ENCODE peak calls at places on chromosomes 12 and 14, in nine cellular contexts. I is aorta; U is OCI-LY7; Y is K562; E is mesendoderm; O is left ventricle myocardium inferior; B is pancreas; A is prostate gland; T is CD4-positive, alpha-beta memory T cell. J is an unnamed sample.

GRCh38 chr12:115259968-115260806 is 576.2 kb upstream of the TBX3 start:
- DNase-seq in I (no peak), U (no peak), Y (no peak), E (no peak), O (no peak), B (no peak), A (no peak), T (no peak), J (no peak)

GRCh38 chr12:22684526-22685118 is 59.7 kb downstream of the ETNK1 start:
- DNase-seq in I (no peak), U (peak), Y (peak), E (peak), O (no peak), B (no peak), A (no peak), T (peak), J (peak)

GRCh38 chr12:106897082-106897481 is 58.6 kb upstream of the TMEM263 start:
- DNase-seq in I (no peak), U (no peak), Y (no peak), E (no peak), O (no peak), B (no peak), A (no peak), T (no peak), J (no peak)

GRCh38 chr12:15728118-15728598 is 61.0 kb downstream of the EPS8 start:
- DNase-seq in I (no peak), U (no peak), Y (no peak), E (no peak), O (no peak), B (no peak), A (no peak), T (no peak), J (no peak)

GRCh38 chr12:88801227-88802225 is 221.3 kb upstream of the KITLG start:
- DNase-seq in I (no peak), U (no peak), Y (no peak), E (no peak), O (no peak), B (no peak), A (no peak), T (no peak), J (no peak)

GRCh38 chr12:49983892-49984291 is 11.1 kb downstream of the AQP6 start:
- DNase-seq in I (no peak), U (no peak), Y (no peak), E (peak), O (no peak), B (no peak), A (no peak), T (no peak), J (no peak)

GRCh38 chr12:122063691-122064033 is 14.9 kb upstream of the MLXIP start:
- DNase-seq in I (no peak), U (no peak), Y (no peak), E (no peak), O (no peak), B (peak), A (no peak), T (no peak), J (no peak)

GRCh38 chr14:49971156-49972141 is 78.6 kb downstream of the ARF6 start:
- DNase-seq in I (no peak), U (peak), Y (no peak), E (no peak), O (no peak), B (no peak), A (no peak), T (peak), J (peak)

GRCh38 chr14:70649803-70650202 is 8.1 kb downstream of the TTC9 start:
- DNase-seq in I (no peak), U (no peak), Y (no peak), E (no peak), O (no peak), B (no peak), A (no peak), T (no peak), J (no peak)

GRCh38 chr12:47775100-47775911 is 2.3 kb downstream of the SLC48A1 start:
- DNase-seq in I (no peak), U (no peak), Y (peak), E (no peak), O (no peak), B (no peak), A (no peak), T (no peak), J (no peak)

GRCh38 chr14:54568821-54569591 is 2.1 kb downstream of the SAMD4A start:
- DNase-seq in I (peak), U (no peak), Y (no peak), E (no peak), O (peak), B (no peak), A (no peak), T (no peak), J (no peak)

GRCh38 chr14:57871487-57872080 is 5.7 kb upstream of the SLC35F4 start:
- DNase-seq in I (no peak), U (peak), Y (peak), E (peak), O (no peak), B (no peak), A (no peak), T (no peak), J (peak)

GRCh38 chr12:45232771-45233372 is 17.0 kb downstream of the ANO6 start:
- DNase-seq in I (peak), U (no peak), Y (peak), E (peak), O (no peak), B (peak), A (no peak), T (no peak), J (no peak)

GRCh38 chr12:113231275-113232231 is 10.3 kb downstream of the TPCN1 start:
- DNase-seq in I (peak), U (no peak), Y (peak), E (peak), O (no peak), B (no peak), A (no peak), T (no peak), J (no peak)

GRCh38 chr14:61331992-61332657 is 10.7 kb downstream of the PRKCH start:
- DNase-seq in I (no peak), U (no peak), Y (no peak), E (no peak), O (no peak), B (no peak), A (no peak), T (no peak), J (no peak)

GRCh38 chr12:120457133-120457532 is 10.9 kb downstream of the GATC start:
- DNase-seq in I (no peak), U (peak), Y (peak), E (peak), O (no peak), B (no peak), A (no peak), T (no peak), J (peak)

GRCh38 chr12:19967486-19967885 is 400.9 kb upstream of the PDE3A start:
- DNase-seq in I (no peak), U (no peak), Y (no peak), E (peak), O (no peak), B (no peak), A (no peak), T (no peak), J (no peak)

GRCh38 chr12:53736602-53737493 is 9.6 kb upstream of the CALCOCO1 start:
- DNase-seq in I (no peak), U (no peak), Y (no peak), E (peak), O (no peak), B (no peak), A (no peak), T (no peak), J (no peak)

GRCh38 chr14:34301107-34301734 is 160.8 kb downstream of the SPTSSA start:
- DNase-seq in I (no peak), U (peak), Y (peak), E (peak), O (no peak), B (no peak), A (no peak), T (peak), J (no peak)

GRCh38 chr14:90381011-90381790 is 15.6 kb upstream of the CALM1 start:
- DNase-seq in I (no peak), U (peak), Y (no peak), E (no peak), O (no peak), B (peak), A (peak), T (no peak), J (no peak)

GRCh38 chr12:92432724-92433281 is 270.0 kb upstream of the PLEKHG7 start:
- DNase-seq in I (no peak), U (peak), Y (no peak), E (no peak), O (no peak), B (no peak), A (no peak), T (no peak), J (no peak)

GRCh38 chr12:49330032-49330619 is 6.9 kb downstream of the C1QL4 start:
- DNase-seq in I (no peak), U (no peak), Y (no peak), E (no peak), O (no peak), B (no peak), A (no peak), T (no peak), J (no peak)

GRCh38 chr14:69493038-69493437 is 8.5 kb downstream of the PLEKHD1 start:
- DNase-seq in I (no peak), U (no peak), Y (no peak), E (peak), O (no peak), B (no peak), A (no peak), T (no peak), J (no peak)

GRCh38 chr12:117002040-117002832 is 91.5 kb downstream of the FBXW8 start:
- DNase-seq in I (no peak), U (no peak), Y (no peak), E (no peak), O (no peak), B (no peak), A (no peak), T (no peak), J (no peak)

GRCh38 chr14:22737052-22737451 is 29.4 kb upstream of the OXA1L start:
- DNase-seq in I (no peak), U (no peak), Y (no peak), E (no peak), O (no peak), B (no peak), A (no peak), T (no peak), J (no peak)

GRCh38 chr12:82625523-82625922 is 61.2 kb upstream of the TMTC2 start:
- DNase-seq in I (no peak), U (no peak), Y (no peak), E (peak), O (no peak), B (no peak), A (no peak), T (no peak), J (no peak)

GRCh38 chr12:128507470-128507869 is 240.5 kb downstream of the TMEM132C start:
- DNase-seq in I (no peak), U (no peak), Y (no peak), E (no peak), O (no peak), B (no peak), A (no peak), T (no peak), J (no peak)

GRCh38 chr12:1470051-1470450 is 124.3 kb downstream of the FBXL14 start:
- DNase-seq in I (peak), U (no peak), Y (no peak), E (no peak), O (no peak), B (no peak), A (no peak), T (no peak), J (no peak)

GRCh38 chr12:120264511-120265202 is 873 bp downstream of the PXN start:
- DNase-seq in I (no peak), U (no peak), Y (no peak), E (no peak), O (no peak), B (no peak), A (peak), T (no peak), J (no peak)

GRCh38 chr14:44846232-44846824 is 115.4 kb downstream of the KLHL28 start:
- DNase-seq in I (no peak), U (peak), Y (peak), E (peak), O (no peak), B (no peak), A (no peak), T (peak), J (peak)

GRCh38 chr12:67202344-67203012 is 66.7 kb upstream of the CAND1 start:
- DNase-seq in I (no peak), U (no peak), Y (no peak), E (no peak), O (no peak), B (no peak), A (no peak), T (no peak), J (no peak)

GRCh38 chr12:81683881-81684280 is 75.3 kb downstream of the PPFIA2 start:
- DNase-seq in I (no peak), U (no peak), Y (no peak), E (no peak), O (no peak), B (no peak), A (no peak), T (no peak), J (no peak)

GRCh38 chr12:38110026-38110699 is 206.4 kb upstream of the ALG10B start:
- DNase-seq in I (no peak), U (no peak), Y (no peak), E (no peak), O (no peak), B (no peak), A (no peak), T (no peak), J (no peak)

GRCh38 chr12:129964826-129965457 is 61.1 kb upstream of the TMEM132D start:
- DNase-seq in I (no peak), U (no peak), Y (no peak), E (no peak), O (no peak), B (peak), A (no peak), T (no peak), J (no peak)

GRCh38 chr14:64720190-64720589 is 16.0 kb downstream of the PLEKHG3 start:
- DNase-seq in I (no peak), U (no peak), Y (no peak), E (peak), O (no peak), B (peak), A (no peak), T (no peak), J (no peak)
- H3K4me3 ChIP-seq in I (no peak), U (no peak), Y (no peak), E (no peak), O (no peak), B (no peak), A (no peak), T (no peak), J (no peak)

GRCh38 chr12:94207467-94208432 is 59.4 kb downstream of the PLXNC1 start:
- DNase-seq in I (no peak), U (peak), Y (no peak), E (no peak), O (no peak), B (no peak), A (no peak), T (peak), J (peak)

GRCh38 chr12:94206886-94207285 is 58.5 kb downstream of the PLXNC1 start:
- DNase-seq in I (no peak), U (no peak), Y (no peak), E (no peak), O (no peak), B (no peak), A (no peak), T (no peak), J (no peak)

GRCh38 chr12:94204647-94205247 is 56.4 kb downstream of the PLXNC1 start:
- DNase-seq in I (no peak), U (peak), Y (no peak), E (no peak), O (no peak), B (no peak), A (no peak), T (no peak), J (no peak)

GRCh38 chr12:94203796-94204195 is 55.4 kb downstream of the PLXNC1 start:
- DNase-seq in I (no peak), U (no peak), Y (no peak), E (peak), O (no peak), B (no peak), A (no peak), T (no peak), J (no peak)

GRCh38 chr12:94205738-94206310 is 57.4 kb downstream of the PLXNC1 start:
- DNase-seq in I (no peak), U (peak), Y (no peak), E (no peak), O (no peak), B (no peak), A (no peak), T (no peak), J (no peak)
- H3K27ac ChIP-seq in I (no peak), U (peak), Y (no peak), E (no peak), O (no peak), B (no peak), A (no peak), T (peak), J (peak)

GRCh38 chr12:46364300-46364696 is 8.3 kb downstream of the SLC38A2 start:
- DNase-seq in I (no peak), U (no peak), Y (no peak), E (no peak), O (no peak), B (no peak), A (no peak), T (no peak), J (no peak)

GRCh38 chr12:46364777-46365580 is 7.6 kb downstream of the SLC38A2 start:
- DNase-seq in I (peak), U (no peak), Y (no peak), E (no peak), O (no peak), B (peak), A (peak), T (no peak), J (no peak)

GRCh38 chr12:46361667-46362034 is 10.9 kb downstream of the SLC38A2 start:
- DNase-seq in I (no peak), U (no peak), Y (no peak), E (no peak), O (no peak), B (no peak), A (no peak), T (no peak), J (no peak)

GRCh38 chr12:46363582-46364299 is 8.8 kb downstream of the SLC38A2 start:
- DNase-seq in I (no peak), U (no peak), Y (no peak), E (no peak), O (no peak), B (no peak), A (no peak), T (no peak), J (no peak)

DNA sequence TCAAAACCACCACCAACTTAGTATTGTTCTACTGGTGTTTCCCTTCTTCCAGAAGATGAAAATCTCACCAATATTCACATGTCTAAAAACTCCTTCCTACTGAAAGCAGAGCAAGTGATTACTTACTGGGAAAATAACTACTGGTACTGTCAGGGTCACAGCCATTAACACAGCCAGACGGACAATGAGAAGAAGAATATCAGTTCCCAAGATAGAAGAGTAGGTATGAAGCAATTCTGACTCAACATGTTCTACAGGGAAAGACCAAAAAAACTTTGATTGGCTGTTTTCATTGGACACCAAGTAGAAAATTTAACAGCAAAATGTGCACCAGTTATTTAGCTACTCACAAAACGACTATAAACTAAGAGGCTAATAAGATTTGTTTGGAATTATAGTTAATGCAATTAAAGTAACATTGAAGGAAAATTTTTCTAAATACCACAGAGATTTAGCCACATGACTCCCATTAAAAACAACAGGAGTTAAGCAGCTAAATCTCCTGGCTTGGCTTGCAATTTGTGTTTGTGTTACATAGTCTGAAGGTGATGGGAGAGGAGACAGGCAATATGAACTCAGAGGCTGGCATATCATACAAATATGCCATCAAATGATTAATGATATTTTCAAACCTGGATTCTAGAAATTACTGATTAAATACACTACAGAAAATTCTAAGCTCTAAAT is 9.5 kb downstream of the SLC38A2 start:
- DNase-seq in I (no peak), U (no peak), Y (no peak), E (no peak), O (no peak), B (no peak), A (no peak), T (no peak), J (no peak)
- H3K4me3 ChIP-seq in I (no peak), U (no peak), Y (no peak), E (no peak), O (peak), B (no peak), A (no peak), T (no peak), J (no peak)

GRCh38 chr14:73630009-73630780 is 14.6 kb upstream of the DNAL1 start:
- DNase-seq in I (no peak), U (no peak), Y (no peak), E (no peak), O (no peak), B (no peak), A (no peak), T (no peak), J (no peak)

GRCh38 chr14:73633517-73634332 is 11.1 kb upstream of the DNAL1 start:
- DNase-seq in I (peak), U (peak), Y (peak), E (peak), O (peak), B (peak), A (peak), T (peak), J (peak)

GRCh38 chr14:73637830-73638229 is 7.0 kb upstream of the DNAL1 start:
- DNase-seq in I (no peak), U (no peak), Y (no peak), E (no peak), O (no peak), B (no peak), A (no peak), T (no peak), J (no peak)

GRCh38 chr14:73633115-73633514 is 11.7 kb upstream of the DNAL1 start:
- DNase-seq in I (no peak), U (no peak), Y (no peak), E (no peak), O (no peak), B (no peak), A (no peak), T (no peak), J (no peak)

DNA sequence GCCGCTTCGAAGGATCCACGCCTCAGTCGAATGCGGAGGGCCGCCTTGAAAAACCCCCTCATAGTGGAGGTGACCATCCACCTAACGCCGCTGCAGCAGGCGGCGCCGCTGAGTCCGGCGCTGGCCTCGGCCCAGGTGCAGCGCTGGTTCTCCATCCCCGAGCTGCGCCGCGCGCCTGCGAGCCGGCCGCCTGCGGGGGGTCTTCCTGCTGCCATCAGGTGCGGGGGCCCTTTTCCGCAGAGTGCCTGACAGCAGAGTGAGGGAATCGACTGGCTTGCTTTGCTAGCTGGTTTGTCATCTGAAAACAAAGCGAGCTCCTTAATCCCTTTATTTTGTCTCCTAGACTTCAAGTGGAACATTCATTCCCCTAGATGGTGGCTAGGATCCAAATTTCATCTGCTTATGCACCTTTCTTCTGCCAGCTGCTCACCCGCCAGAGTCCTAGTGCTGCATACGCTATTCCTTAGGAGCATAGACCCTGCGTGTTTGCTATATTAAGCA is 10.4 kb upstream of the DNAL1 start:
- DNase-seq in I (no peak), U (no peak), Y (no peak), E (peak), O (peak), B (no peak), A (peak), T (no peak), J (no peak)
- H3K27ac ChIP-seq in I (no peak), U (no peak), Y (no peak), E (peak), O (peak), B (no peak), A (no peak), T (no peak), J (no peak)

GRCh38 chr12:85309180-85309579 is 29.2 kb downstream of the ALX1 start:
- DNase-seq in I (no peak), U (no peak), Y (no peak), E (no peak), O (no peak), B (no peak), A (no peak), T (no peak), J (no peak)
- H3K4me3 ChIP-seq in I (no peak), U (no peak), Y (no peak), E (no peak), O (no peak), B (no peak), A (no peak), T (no peak), J (no peak)

GRCh38 chr12:131105736-131106356 is 152.1 kb downstream of the ADGRD1 start:
- DNase-seq in I (no peak), U (no peak), Y (no peak), E (no peak), O (no peak), B (no peak), A (no peak), T (peak), J (peak)
- H3K27ac ChIP-seq in I (no peak), U (no peak), Y (no peak), E (no peak), O (no peak), B (no peak), A (no peak), T (peak), J (no peak)